ENCODE peak calls at places on chromosomes 16 and 17, in five cellular contexts. G is activated CD4-positive, alpha-beta T cell treated with anti-CD3 and anti-CD28 coated beads for 24 hours; W is NCI-H1417; N is transverse colon; Q is GM23248. O is an unnamed sample.

GRCh38 chr17:3565143-3565542 is 7.5 kb upstream of the TRPV3 start:
- DNase-seq in G (no peak), W (no peak), N (no peak), Q (no peak), O (no peak)

GRCh38 chr17:1946021-1946932 is 78.9 kb downstream of the RTN4RL1 start:
- DNase-seq in G (no peak), W (no peak), N (no peak), Q (no peak), O (no peak)

GRCh38 chr17:17416007-17416399 is 60.8 kb upstream of the MED9 start:
- DNase-seq in G (no peak), W (peak), N (no peak), Q (peak), O (peak)

GRCh38 chr16:65574311-65574966 is 452.6 kb upstream of the CDH11 start:
- DNase-seq in G (no peak), W (no peak), N (no peak), Q (no peak), O (no peak)

GRCh38 chr16:19396555-19397011 is 21.1 kb upstream of the TMC5 start:
- DNase-seq in G (no peak), W (peak), N (peak), Q (no peak), O (peak)

GRCh38 chr17:77428901-77429734 is 288.3 kb downstream of the SEC14L1 start:
- DNase-seq in G (no peak), W (no peak), N (no peak), Q (no peak), O (no peak)

GRCh38 chr17:4616456-4616855 is 25.0 kb downstream of the ALOX15 start:
- DNase-seq in G (no peak), W (peak), N (no peak), Q (no peak), O (no peak)

GRCh38 chr16:84785843-84786538 is 33.8 kb upstream of the CRISPLD2 start:
- DNase-seq in G (no peak), W (peak), N (peak), Q (peak), O (no peak)

GRCh38 chr16:1784977-1785845 is 2.5 kb downstream of the NUBP2 start:
- DNase-seq in G (no peak), W (no peak), N (peak), Q (no peak), O (no peak)

GRCh38 chr17:50177983-50178834 is 12.4 kb downstream of the SGCA start:
- DNase-seq in G (peak), W (no peak), N (peak), Q (peak), O (peak)

GRCh38 chr16:27759301-27759871 is 209.4 kb downstream of the KATNIP start:
- DNase-seq in G (no peak), W (no peak), N (no peak), Q (peak), O (no peak)

GRCh38 chr16:48381201-48381600 is 4.0 kb downstream of the SIAH1 start:
- DNase-seq in G (no peak), W (no peak), N (no peak), Q (peak), O (no peak)

GRCh38 chr17:73156166-73156840 is 8.5 kb upstream of the SSTR2 start:
- DNase-seq in G (peak), W (peak), N (peak), Q (peak), O (peak)